ENCODE peak calls at places on chromosomes 11 and 22, in seven cellular contexts. M, X, C, W, P, G and H are unnamed samples. For H3K4me1, the result is how much of the 10 kb centered on the place peaks cover.

GRCh38 chr11:48087974-48088681 is 107.8 kb downstream of the PTPRJ start:
- DNase-seq in C (no peak), X (no peak), P (peak), G (no peak), M (no peak), W (no peak), H (no peak)

GRCh38 chr11:120153221-120153620 is 15.3 kb upstream of the TRIM29 start:
- DNase-seq in C (no peak), P (no peak), M (no peak), W (no peak), X (no peak), G (no peak), H (no peak)

GRCh38 chr11:57640068-57640800 is 9.5 kb downstream of the YPEL4 start:
- DNase-seq in W (no peak), M (no peak), C (no peak), X (no peak), G (no peak), P (no peak), H (no peak)

GRCh38 chr11:66188580-66188979 is 79.9 kb upstream of the RAB1B start:
- DNase-seq in C (peak), X (no peak), P (no peak), M (no peak), G (peak), W (no peak), H (no peak)

GRCh38 chr11:62445314-62445740 is 26.5 kb downstream of the SCGB1A1 start:
- DNase-seq in W (no peak), X (no peak), P (peak), C (peak), G (no peak), M (no peak), H (no peak)

GRCh38 chr11:106395716-106396349 is 318.4 kb downstream of the AASDHPPT start:
- DNase-seq in M (no peak), W (no peak), C (no peak), P (no peak), G (no peak), X (no peak), H (no peak)

GRCh38 chr22:47115518-47115890 is 353.1 kb downstream of the TBC1D22A start:
- DNase-seq in X (no peak), C (no peak), M (no peak), G (no peak), P (no peak), W (no peak), H (no peak)

GRCh38 chr11:9053631-9054030 is 37.8 kb downstream of the SCUBE2 start:
- DNase-seq in G (no peak), C (peak), M (no peak), X (no peak), W (no peak), P (no peak), H (no peak)

GRCh38 chr11:13343931-13344717 is 66.5 kb downstream of the BMAL1 start:
- DNase-seq in M (peak), W (peak), G (peak), P (peak), C (peak), X (peak), H (peak)

GRCh38 chr11:4960877-4961276 is 5.4 kb upstream of the OR51A2 start:
- DNase-seq in G (no peak), X (no peak), M (no peak), C (peak), W (no peak), P (no peak), H (no peak)

GRCh38 chr22:21937821-21938070 is 14.9 kb downstream of the PPM1F start:
- DNase-seq in P (no peak), M (no peak), C (peak), X (peak), W (no peak), G (no peak), H (no peak)

GRCh38 chr22:23534851-23535717 is 45.0 kb downstream of the IGLL1 start:
- DNase-seq in P (peak), G (no peak), W (no peak), M (no peak), C (no peak), X (no peak), H (no peak)

GRCh38 chr22:24950272-24950902 is 2.1 kb upstream of the KIAA1671 start:
- DNase-seq in W (no peak), P (no peak), X (no peak), C (peak), M (peak), G (no peak), H (no peak)

GRCh38 chr22:24068377-24068680 is 57.2 kb downstream of the CABIN1 start:
- DNase-seq in G (no peak), M (no peak), X (no peak), W (no peak), P (no peak), C (no peak), H (no peak)

GRCh38 chr22:20080445-20080775 is 369 bp downstream of the DGCR8 start:
- DNase-seq in W (peak), M (peak), G (peak), C (peak), X (peak), P (peak), H (peak)

GRCh38 chr11:79437274-79437980 is 3.4 kb downstream of the TENM4 start:
- DNase-seq in P (peak), C (peak), G (no peak), X (peak), W (no peak), M (peak), H (no peak)

GRCh38 chr11:64566915-64567882 is 23.8 kb upstream of the SLC22A12 start:
- DNase-seq in P (peak), X (no peak), C (no peak), G (no peak), M (no peak), W (no peak), H (peak)

GRCh38 chr11:17013548-17014320 is 480 bp downstream of the PLEKHA7 start:
- DNase-seq in W (no peak), M (peak), X (no peak), C (no peak), G (no peak), P (peak), H (no peak)

GRCh38 chr11:20088368-20089260 is 71.7 kb downstream of the DBX1 start:
- DNase-seq in C (no peak), G (no peak), P (no peak), W (no peak), M (no peak), X (no peak), H (no peak)

GRCh38 chr11:31809857-31810778 is 1.0 kb downstream of the PAX6 start:
- DNase-seq in P (no peak), W (no peak), M (peak), G (peak), C (peak), X (no peak), H (peak)

GRCh38 chr11:119533931-119534694 is 111.1 kb upstream of the THY1 start:
- DNase-seq in W (peak), X (peak), G (peak), C (peak), P (peak), M (peak), H (peak)

GRCh38 chr22:32619614-32620426 is 145.2 kb downstream of the FBXO7 start:
- DNase-seq in P (peak), G (peak), W (no peak), M (no peak), C (peak), X (no peak), H (peak)

GRCh38 chr11:4697583-4697982 is at the start of gene OR51E2:
- DNase-seq in W (no peak), X (no peak), C (peak), G (no peak), M (no peak), P (no peak), H (no peak)

GRCh38 chr22:21652547-21653545 is 10.7 kb downstream of the SDF2L1 start:
- DNase-seq in C (no peak), P (no peak), G (no peak), X (no peak), W (no peak), M (no peak), H (no peak)

GRCh38 chr11:68524681-68525080 is 64.1 kb downstream of the PPP6R3 start:
- DNase-seq in C (no peak), W (no peak), M (no peak), X (no peak), P (no peak), G (peak), H (no peak)

GRCh38 chr22:19522190-19522880 is 1.9 kb downstream of the CLDN5 start:
- DNase-seq in G (peak), X (no peak), P (no peak), W (no peak), M (no peak), C (no peak), H (no peak)

GRCh38 chr11:75949023-75949672 is 134.1 kb downstream of the UVRAG start:
- DNase-seq in G (no peak), X (no peak), C (peak), M (no peak), W (no peak), P (no peak), H (no peak)

GRCh38 chr11:7060828-7061227 is 28.0 kb upstream of the RBMXL2 start:
- DNase-seq in P (no peak), X (no peak), C (peak), W (no peak), M (no peak), G (no peak), H (no peak)

GRCh38 chr11:18365736-18366135 is 28.6 kb upstream of the LDHA start:
- DNase-seq in M (no peak), X (no peak), P (no peak), W (no peak), G (no peak), C (no peak), H (no peak)

GRCh38 chr22:37282385-37282677 is at the start of gene CYTH4:
- DNase-seq in M (no peak), P (no peak), W (peak), G (no peak), X (no peak), C (no peak), H (no peak)

GRCh38 chr22:50148991-50149721 is 21.4 kb upstream of the PANX2 start:
- DNase-seq in W (peak), M (peak), G (no peak), P (no peak), C (peak), X (no peak), H (peak)

GRCh38 chr11:60872124-60872951 is 5.0 kb downstream of the ZP1 start:
- DNase-seq in M (no peak), W (no peak), X (no peak), C (peak), G (no peak), P (no peak), H (peak)

GRCh38 chr11:116703421-116703820 is 69.4 kb downstream of the BUD13 start:
- DNase-seq in X (no peak), C (no peak), W (no peak), P (no peak), G (no peak), M (peak), H (peak)

GRCh38 chr22:24592144-24592845 is 578 bp downstream of the LRRC75B start:
- DNase-seq in X (no peak), G (no peak), M (no peak), P (peak), W (no peak), C (peak), H (no peak)

GRCh38 chr22:23283591-23284503 is 103.5 kb downstream of the BCR start:
- DNase-seq in W (no peak), G (no peak), P (no peak), M (no peak), X (no peak), C (no peak), H (no peak)

GRCh38 chr11:18393581-18394299 is 623 bp upstream of the LDHA start:
- DNase-seq in G (no peak), P (no peak), W (no peak), C (no peak), X (peak), M (peak), H (no peak)

GRCh38 chr11:121249039-121249663 is 43.4 kb upstream of the SC5D start:
- DNase-seq in X (no peak), P (peak), W (no peak), M (peak), G (peak), C (peak), H (no peak)

GRCh38 chr11:76805206-76805913 is 22.2 kb downstream of the TSKU start:
- DNase-seq in G (peak), C (peak), P (no peak), M (no peak), W (no peak), X (no peak), H (no peak)

GRCh38 chr11:35047179-35047578 is 91.8 kb upstream of the CD44 start:
- DNase-seq in C (no peak), W (peak), M (no peak), X (no peak), G (no peak), P (no peak), H (no peak)

GRCh38 chr11:35045219-35045819 is 93.7 kb upstream of the CD44 start:
- DNase-seq in X (no peak), W (peak), P (no peak), C (no peak), M (no peak), G (no peak), H (no peak)

GRCh38 chr11:35043933-35044332 is 95.0 kb upstream of the CD44 start:
- DNase-seq in X (no peak), W (no peak), G (no peak), P (no peak), C (no peak), M (no peak), H (no peak)

GRCh38 chr11:35049906-35050531 is 89.0 kb upstream of the CD44 start:
- DNase-seq in M (no peak), X (no peak), P (no peak), W (no peak), G (no peak), C (no peak), H (no peak)

GRCh38 chr11:35046606-35047005 is 92.4 kb upstream of the CD44 start:
- DNase-seq in M (no peak), C (no peak), G (no peak), W (no peak), X (no peak), P (no peak), H (no peak)
- H3K4me1 ChIP-seq in M (under half), C (under half), G (under half), W (half or more), X (under half), P (under half), H (under half)

DNA sequence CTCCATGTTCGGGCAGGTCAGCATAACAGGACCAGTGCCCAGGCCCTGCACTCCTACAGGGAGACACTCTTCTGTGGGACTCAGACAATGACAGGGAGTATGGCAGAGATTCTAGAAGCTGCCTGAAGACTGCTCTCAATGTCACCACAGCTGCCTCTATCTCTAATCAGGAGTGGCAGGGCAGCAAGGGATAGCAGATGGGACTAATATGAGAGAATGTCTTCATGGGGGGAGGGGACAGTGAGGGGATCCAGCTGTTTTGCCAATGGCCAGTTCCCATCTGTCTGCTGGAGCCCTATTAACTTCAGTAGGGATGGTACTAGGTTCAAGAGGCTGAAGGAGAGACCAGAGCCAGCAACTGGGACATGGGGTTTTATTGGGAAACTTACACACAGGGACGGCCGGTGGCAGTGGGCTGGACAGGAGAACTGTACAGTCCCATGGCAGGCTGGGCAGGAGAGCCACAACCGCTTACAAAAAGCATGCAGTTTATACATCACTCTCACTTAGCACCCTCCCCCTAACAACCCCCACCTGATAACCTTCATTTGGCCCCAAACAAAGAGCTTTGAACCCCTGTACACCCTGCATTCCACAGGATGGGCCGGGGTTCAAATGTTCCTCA is 2.5 kb upstream of the CD82 start:
- DNase-seq in G (no peak), P (no peak), X (no peak), W (no peak), C (no peak), M (no peak), H (peak)
- H3K27ac ChIP-seq in G (no peak), P (no peak), X (no peak), W (no peak), C (no peak), M (no peak), H (peak)

DNA sequence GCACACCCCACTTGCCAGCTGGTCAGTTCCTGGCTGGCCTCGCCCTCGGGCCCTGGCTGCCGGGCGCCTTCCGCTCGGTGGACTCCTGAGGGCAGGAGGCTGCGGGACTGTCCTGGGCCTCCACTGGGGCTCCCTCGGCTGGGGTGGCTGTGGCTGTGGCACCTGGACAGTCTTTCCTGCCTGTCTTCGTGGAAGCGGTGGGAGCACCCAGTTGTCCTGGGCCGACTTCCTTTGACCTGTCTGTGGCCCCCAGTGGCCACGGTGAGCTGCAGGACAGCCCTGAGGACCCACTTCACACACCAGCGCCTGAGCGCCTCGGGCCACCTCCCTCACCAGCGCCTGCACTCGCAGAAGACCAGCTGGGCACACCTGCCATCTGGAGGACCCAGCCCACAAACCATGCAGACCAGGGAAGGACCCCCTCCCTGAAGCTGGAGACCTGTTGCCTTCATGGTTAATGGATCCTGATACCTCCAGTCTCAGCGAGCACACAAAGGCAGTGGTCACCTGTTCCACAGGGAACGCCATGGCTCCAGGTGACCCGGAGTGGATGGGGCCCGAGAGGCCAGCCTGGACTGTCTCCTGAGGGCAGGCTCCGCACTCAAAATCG is 1.7 kb upstream of the EPS8L2 start:
- DNase-seq in M (no peak), W (no peak), P (no peak), G (no peak), X (no peak), C (no peak), H (no peak)
- H3K4me1 ChIP-seq in M (under half), W (under half), P (under half), G (under half), X (under half), C (under half), H (under half)

DNA sequence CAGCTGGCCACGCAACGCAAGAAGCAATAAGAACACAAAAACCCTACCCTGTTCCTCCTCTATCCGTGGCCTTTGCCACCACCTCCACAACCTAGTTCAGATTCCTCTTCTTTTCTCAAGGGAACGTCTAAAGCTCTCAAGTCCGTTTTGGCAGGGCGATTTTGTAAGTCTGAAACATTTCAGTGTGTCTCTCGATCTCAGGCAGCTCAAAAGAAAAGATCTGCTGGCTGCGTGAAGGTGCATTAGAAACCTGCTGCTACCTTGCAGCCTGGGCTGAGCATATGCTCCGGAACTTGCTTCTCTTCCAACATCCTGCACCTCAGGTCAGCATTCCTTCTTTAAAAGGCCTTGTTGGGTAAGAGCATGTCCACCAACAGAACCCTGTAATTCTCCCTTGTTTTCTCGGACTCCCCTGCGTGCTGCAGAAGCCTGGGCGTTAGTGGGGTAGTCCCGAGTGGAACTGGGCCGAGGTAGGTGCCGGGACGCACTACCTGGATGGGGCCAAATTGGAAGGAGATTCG is 1.5 kb downstream of the LGR4 start:
- DNase-seq in M (peak), G (no peak), X (no peak), W (no peak), C (peak), P (no peak), H (peak)
- H3K27ac ChIP-seq in M (peak), G (no peak), X (peak), W (peak), C (peak), P (peak), H (no peak)